ENCODE peak calls at places on chromosomes 13 and 19, in five cellular contexts. Z is pancreas, U is upper lobe of left lung, E is heart left ventricle, L is right cardiac atrium. W is an unnamed sample.

GRCh38 chr19:30559446-30559845 is 187.3 kb downstream of the ZNF536 start:
- ATAC-seq in Z (no peak), U (no peak), E (no peak), L (no peak), W (no peak)

GRCh38 chr13:111228262-111229144 is 91.9 kb upstream of the TEX29 start:
- ATAC-seq in Z (no peak), U (no peak), E (peak; percentile 32), L (no peak), W (no peak)

GRCh38 chr13:75806101-75806500 is 170.0 kb downstream of the LMO7 start:
- ATAC-seq in Z (no peak), U (no peak), E (peak; percentile 43), L (peak; percentile 56), W (no peak)

GRCh38 chr13:51355217-51355616 is 15.7 kb downstream of the SERPINE3 start:
- ATAC-seq in Z (no peak), U (no peak), E (no peak), L (no peak), W (no peak)

GRCh38 chr19:2282062-2282861 is at the start of gene PEAK3:
- ATAC-seq in Z (no peak), U (peak; percentile 82), E (peak; percentile 96), L (peak; percentile 93), W (peak; percentile 75)

GRCh38 chr19:28358604-28359003 is 854.3 kb downstream of the UQCRFS1 start:
- ATAC-seq in Z (no peak), U (no peak), E (no peak), L (no peak), W (no peak)

GRCh38 chr13:37040789-37041188 is 18.7 kb downstream of the SUPT20H start:
- ATAC-seq in Z (no peak), U (no peak), E (no peak), L (no peak), W (no peak)

GRCh38 chr19:5073153-5073844 is 104.4 kb downstream of the KDM4B start:
- ATAC-seq in Z (no peak), U (no peak), E (no peak), L (no peak), W (no peak)

GRCh38 chr13:100566543-100566942 is 22.0 kb downstream of the GGACT start:
- ATAC-seq in Z (no peak), U (no peak), E (no peak), L (no peak), W (no peak)

GRCh38 chr13:99448586-99448985 is 52.7 kb upstream of the TM9SF2 start:
- ATAC-seq in Z (no peak), U (no peak), E (no peak), L (no peak), W (no peak)

GRCh38 chr13:29362849-29363604 is 232.5 kb downstream of the SLC7A1 start:
- ATAC-seq in Z (peak; percentile 69), U (peak; percentile 75), E (peak; percentile 80), L (peak; percentile 93), W (peak; percentile 86)

GRCh38 chr19:11254662-11255061 is 7.7 kb downstream of the DOCK6 start:
- ATAC-seq in Z (no peak), U (no peak), E (no peak), L (no peak), W (no peak)

GRCh38 chr19:39497850-39498261 is 891 bp upstream of the DLL3 start:
- ATAC-seq in Z (peak; percentile 60), U (no peak), E (peak; percentile 69), L (peak; percentile 30), W (no peak)

GRCh38 chr13:69178000-69178399 is 929.6 kb upstream of the ATXN8OS start:
- ATAC-seq in Z (no peak), U (no peak), E (no peak), L (no peak), W (no peak)

GRCh38 chr19:7694499-7694898 is 7.4 kb downstream of the FCER2 start:
- ATAC-seq in Z (no peak), U (no peak), E (no peak), L (no peak), W (no peak)

GRCh38 chr19:50224986-50225747 is 21.7 kb downstream of the MYH14 start:
- ATAC-seq in Z (no peak), U (no peak), E (peak; percentile 93), L (peak; percentile 65), W (no peak)

GRCh38 chr13:45792827-45793303 is 58.7 kb downstream of the SIAH3 start:
- ATAC-seq in Z (no peak), U (no peak), E (no peak), L (no peak), W (no peak)

GRCh38 chr19:38209671-38210457 is 14.2 kb downstream of the DPF1 start:
- ATAC-seq in Z (no peak), U (peak; percentile 64), E (peak; percentile 88), L (peak; percentile 89), W (peak; percentile 85)

GRCh38 chr19:23071087-23071511 is 45.7 kb upstream of the ZNF730 start:
- ATAC-seq in Z (no peak), U (no peak), E (peak; percentile 52), L (peak; percentile 77), W (peak; percentile 32)

GRCh38 chr19:23065306-23065705 is 51.5 kb upstream of the ZNF730 start:
- ATAC-seq in Z (no peak), U (no peak), E (no peak), L (no peak), W (no peak)

GRCh38 chr19:23075031-23075733 is 41.6 kb upstream of the ZNF730 start:
- ATAC-seq in Z (peak; percentile 50), U (peak; percentile 66), E (peak; percentile 87), L (peak; percentile 95), W (peak; percentile 91)

GRCh38 chr19:23070353-23070781 is 46.5 kb upstream of the ZNF730 start:
- ATAC-seq in Z (no peak), U (no peak), E (peak; percentile 54), L (peak; percentile 77), W (no peak)
- H3K4me3 ChIP-seq in Z (peak overlapping the region; percentile 28), U (peak overlapping the region; percentile 25), E (peak overlapping the region; percentile 16), L (no peak overlapping the region), W (peak overlapping the region; percentile 43)

GRCh38 chr13:30479590-30480219 is 14.0 kb upstream of the HMGB1 start:
- ATAC-seq in Z (peak; percentile 29), U (no peak), E (no peak), L (no peak), W (no peak)
- H3K4me1 ChIP-seq in Z (peaks cover 8% of the 10 kb centered on the region), U (no peaks in the 10 kb centered on the region), E (no peaks in the 10 kb centered on the region), L (no peaks in the 10 kb centered on the region), W (no peaks in the 10 kb centered on the region)

GRCh38 chr19:48740705-48741030 is 258 bp upstream of the RASIP1 start:
- ATAC-seq in Z (no peak), U (no peak), E (no peak), L (no peak), W (no peak)
- H3K4me3 ChIP-seq in Z (peak overlapping the region; percentile 80), U (peak overlapping the region; percentile 66), E (peak overlapping the region; percentile 44), L (peak overlapping the region; percentile 3), W (no peak overlapping the region)

GRCh38 chr13:32206097-32206740 is 108.9 kb downstream of the ZAR1L start:
- ATAC-seq in Z (no peak), U (no peak), E (no peak), L (no peak), W (no peak)

GRCh38 chr13:32211788-32212187 is 103.4 kb downstream of the ZAR1L start:
- ATAC-seq in Z (no peak), U (no peak), E (peak; percentile 82), L (peak; percentile 54), W (peak; percentile 67)

GRCh38 chr13:32210081-32210480 is 105.1 kb downstream of the ZAR1L start:
- ATAC-seq in Z (no peak), U (no peak), E (no peak), L (no peak), W (no peak)

GRCh38 chr13:32209670-32210069 is 105.5 kb downstream of the ZAR1L start:
- ATAC-seq in Z (no peak), U (no peak), E (peak; percentile 76), L (peak; percentile 58), W (no peak)

GRCh38 chr13:32208860-32209259 is 106.3 kb downstream of the ZAR1L start:
- ATAC-seq in Z (no peak), U (no peak), E (no peak), L (no peak), W (no peak)
- H3K4me1 ChIP-seq in Z (no peaks in the 10 kb centered on the region), U (peaks cover 6% of the 10 kb centered on the region), E (peaks cover 48% of the 10 kb centered on the region), L (no peaks in the 10 kb centered on the region), W (peaks cover 2% of the 10 kb centered on the region)

DNA sequence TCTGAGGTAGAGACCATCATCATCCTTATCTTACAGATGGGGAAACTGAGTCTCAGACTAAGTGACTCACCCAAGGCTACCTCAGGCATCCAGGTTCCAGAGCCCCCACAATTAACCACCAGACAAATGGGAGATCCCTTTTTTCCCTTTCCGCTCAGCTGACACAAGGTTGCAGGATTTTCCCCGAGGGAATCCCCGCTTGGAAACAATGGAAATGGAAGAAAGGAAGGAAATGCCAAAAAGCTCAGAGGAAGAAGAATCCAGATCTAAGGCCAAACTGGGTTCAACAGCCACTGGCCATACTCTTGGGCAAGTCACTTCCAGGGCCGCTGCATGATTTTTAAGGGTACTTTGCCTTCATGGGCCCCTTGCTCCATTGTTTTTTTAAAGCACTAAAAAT is 1.6 kb downstream of the ZNF71 start:
- ATAC-seq in Z (no peak), U (no peak), E (peak; percentile 36), L (no peak), W (no peak)
- H3K4me3 ChIP-seq in Z (no peak overlapping the region), U (no peak overlapping the region), E (no peak overlapping the region), L (no peak overlapping the region), W (no peak overlapping the region)

GRCh38 chr19:16598848-16599247 is 26.6 kb upstream of the SLC35E1 start:
- ATAC-seq in Z (no peak), U (no peak), E (peak; percentile 40), L (no peak), W (no peak)

GRCh38 chr19:16599655-16600346 is 27.6 kb upstream of the SLC35E1 start:
- ATAC-seq in Z (no peak), U (no peak), E (no peak), L (no peak), W (no peak)

GRCh38 chr19:16603090-16603489 is 24.9 kb downstream of the MED26 start:
- ATAC-seq in Z (no peak), U (no peak), E (no peak), L (no peak), W (no peak)

GRCh38 chr19:16600824-16601223 is 27.2 kb downstream of the MED26 start:
- ATAC-seq in Z (no peak), U (no peak), E (no peak), L (no peak), W (no peak)

GRCh38 chr19:16601378-16602052 is 26.5 kb downstream of the MED26 start:
- ATAC-seq in Z (no peak), U (no peak), E (peak; percentile 74), L (peak; percentile 29), W (no peak)
- H3K4me1 ChIP-seq in Z (no peaks in the 10 kb centered on the region), U (peaks cover 7% of the 10 kb centered on the region), E (peaks cover 67% of the 10 kb centered on the region), L (peaks cover 21% of the 10 kb centered on the region), W (peaks cover 13% of the 10 kb centered on the region)